ENCODE peak calls at places on chromosomes 4 and X, in ten cellular contexts. H is HCEC 1CT; G is Calu3; I is amygdala; Y is mammary epithelial cell; U is A549; W is naive thymus-derived CD8-positive, alpha-beta T cell; Q is OCI-LY7; K is NCI-H82; F is effector memory CD8-positive, alpha-beta T cell. B is an unnamed sample.

GRCh38 chrX:11953615-11954014 is 184.7 kb upstream of the FRMPD4 start:
- DNase-seq in H (peak), G (peak), I (no peak), Y (peak), U (peak), W (no peak), Q (no peak), K (peak), F (no peak), B (no peak)

GRCh38 chr4:109010534-109010933 is 247.7 kb upstream of the ETNPPL start:
- DNase-seq in H (no peak), G (no peak), I (no peak), Y (no peak), U (no peak), W (no peak), Q (no peak), K (no peak), F (no peak), B (no peak)

GRCh38 chrX:104347860-104348259 is 93.1 kb upstream of the ESX1 start:
- DNase-seq in H (peak), G (peak), I (no peak), Y (no peak), U (no peak), W (no peak), Q (no peak), K (no peak), F (no peak), B (no peak)

GRCh38 chr4:105059337-105059736 is 87.3 kb upstream of the TET2 start:
- DNase-seq in H (no peak), G (no peak), I (no peak), Y (peak), U (no peak), W (no peak), Q (no peak), K (no peak), F (no peak), B (no peak)

GRCh38 chr4:6491235-6491634 is 18.8 kb upstream of the PPP2R2C start:
- DNase-seq in H (no peak), G (no peak), I (no peak), Y (no peak), U (no peak), W (no peak), Q (no peak), K (no peak), F (no peak), B (no peak)

GRCh38 chr4:121217385-121217784 is 53.3 kb upstream of the TNIP3 start:
- DNase-seq in H (peak), G (no peak), I (no peak), Y (no peak), U (no peak), W (no peak), Q (no peak), K (no peak), F (no peak), B (peak)

GRCh38 chrX:147898951-147899350 is 12.8 kb upstream of the FMR1 start:
- DNase-seq in H (no peak), G (no peak), I (no peak), Y (no peak), U (no peak), W (no peak), Q (no peak), K (no peak), F (no peak), B (no peak)

GRCh38 chr4:102139132-102139573 is 206.1 kb downstream of the SLC39A8 start:
- DNase-seq in H (peak), G (no peak), I (no peak), Y (peak), U (no peak), W (no peak), Q (no peak), K (no peak), F (no peak), B (peak)

GRCh38 chr4:151302432-151302831 is 23.0 kb downstream of the SH3D19 start:
- DNase-seq in H (no peak), G (no peak), I (no peak), Y (no peak), U (no peak), W (no peak), Q (no peak), K (no peak), F (no peak), B (no peak)

GRCh38 chr4:90950385-90950841 is 823.2 kb downstream of the CCSER1 start:
- DNase-seq in H (no peak), G (no peak), I (no peak), Y (no peak), U (no peak), W (no peak), Q (no peak), K (no peak), F (no peak), B (no peak)

GRCh38 chr4:89307446-89308160 is at the start of gene GPRIN3:
- DNase-seq in H (no peak), G (peak), I (no peak), Y (no peak), U (no peak), W (peak), Q (peak), K (no peak), F (peak), B (no peak)

GRCh38 chr4:179664628-179665027 is 2222.4 kb upstream of the AGA start:
- DNase-seq in H (no peak), G (no peak), I (no peak), Y (no peak), U (no peak), W (no peak), Q (no peak), K (no peak), F (no peak), B (no peak)

GRCh38 chrX:18997916-18998315 is 14.0 kb upstream of the PHKA2 start:
- DNase-seq in H (peak), G (no peak), I (no peak), Y (no peak), U (peak), W (no peak), Q (no peak), K (no peak), F (no peak), B (no peak)

GRCh38 chr4:3304831-3305609 is 12.2 kb downstream of the RGS12 start:
- DNase-seq in H (no peak), G (no peak), I (no peak), Y (no peak), U (no peak), W (no peak), Q (no peak), K (no peak), F (no peak), B (peak)

GRCh38 chrX:21741869-21742701 is 15.8 kb downstream of the SMPX start:
- DNase-seq in H (no peak), G (peak), I (no peak), Y (no peak), U (no peak), W (no peak), Q (no peak), K (peak), F (no peak), B (no peak)

GRCh38 chr4:78167510-78167909 is 110.4 kb downstream of the FRAS1 start:
- DNase-seq in H (no peak), G (no peak), I (no peak), Y (no peak), U (no peak), W (no peak), Q (no peak), K (no peak), F (no peak), B (no peak)

GRCh38 chr4:177461606-177462005 is 19.4 kb upstream of the AGA start:
- DNase-seq in H (peak), G (no peak), I (no peak), Y (no peak), U (no peak), W (no peak), Q (no peak), K (no peak), F (no peak), B (no peak)

GRCh38 chr4:152606800-152607577 is 71.1 kb upstream of the FBXW7 start:
- DNase-seq in H (no peak), G (no peak), I (no peak), Y (no peak), U (no peak), W (no peak), Q (no peak), K (no peak), F (no peak), B (no peak)

GRCh38 chr4:156298230-156298629 is 344.6 kb upstream of the CTSO start:
- DNase-seq in H (peak), G (no peak), I (no peak), Y (peak), U (no peak), W (no peak), Q (no peak), K (peak), F (no peak), B (no peak)

GRCh38 chr4:170804930-170805329 is 715.2 kb upstream of the AADAT start:
- DNase-seq in H (no peak), G (no peak), I (no peak), Y (no peak), U (no peak), W (no peak), Q (no peak), K (no peak), F (no peak), B (no peak)

GRCh38 chrX:96435636-96436035 is 249.0 kb upstream of the DIAPH2 start:
- DNase-seq in H (peak), G (no peak), I (no peak), Y (no peak), U (no peak), W (no peak), Q (no peak), K (no peak), F (no peak), B (no peak)

B was measured in lower leg skin.